ENCODE peak calls at places on chromosomes 16 and 17, in four cellular contexts. W, X, T and H are unnamed samples.

GRCh38 chr16:15690296-15690695 is 40.3 kb downstream of the NDE1 start:
- DNase-seq in W (peak), T (peak), X (no peak), H (no peak)

GRCh38 chr16:12425134-12425941 is 378.3 kb downstream of the CPPED1 start:
- DNase-seq in T (no peak), W (no peak), X (no peak), H (no peak)

GRCh38 chr17:76878568-76878967 is 10.4 kb downstream of the MGAT5B start:
- DNase-seq in W (no peak), X (no peak), T (no peak), H (no peak)

GRCh38 chr16:89324056-89325010 is 106.8 kb downstream of the ZNF778 start:
- DNase-seq in W (no peak), T (peak), X (peak), H (no peak)

GRCh38 chr17:67718325-67718941 is 697 bp downstream of the NOL11 start:
- DNase-seq in W (no peak), X (no peak), T (peak), H (no peak)

GRCh38 chr16:10594312-10594950 is 14.0 kb upstream of the EMP2 start:
- DNase-seq in T (no peak), X (peak), W (no peak), H (peak)

GRCh38 chr16:353404-354285 is 1.1 kb upstream of the AXIN1 start:
- DNase-seq in X (peak), W (no peak), T (no peak), H (no peak)

GRCh38 chr16:64434526-64435069 is 687.3 kb downstream of the CDH11 start:
- DNase-seq in X (no peak), W (no peak), T (no peak), H (no peak)

GRCh38 chr16:77077523-77077922 is 113.5 kb upstream of the MON1B start:
- DNase-seq in X (no peak), W (no peak), T (no peak), H (no peak)

GRCh38 chr16:2280461-2280860 is 12.5 kb upstream of the RNPS1 start:
- DNase-seq in W (no peak), X (no peak), T (no peak), H (no peak)

GRCh38 chr17:29066053-29066452 is 23.1 kb downstream of the PIPOX start:
- DNase-seq in T (no peak), W (no peak), X (no peak), H (no peak)

GRCh38 chr16:84964729-84965128 is 46.6 kb downstream of the ZDHHC7 start:
- DNase-seq in T (no peak), W (no peak), X (no peak), H (no peak)

GRCh38 chr17:234163-235047 is 53.0 kb upstream of the DOC2B start:
- DNase-seq in T (no peak), X (peak), W (peak), H (no peak)

GRCh38 chr16:50684823-50685455 is 3.8 kb upstream of the SNX20 start:
- DNase-seq in T (no peak), X (no peak), W (no peak), H (no peak)

GRCh38 chr17:9272506-9272905 is 251.2 kb downstream of the NTN1 start:
- DNase-seq in X (no peak), T (no peak), W (no peak), H (no peak)
- TF ChIP-seq CTCF in X (no peak), T (no peak), W (no peak), H (no peak)

GRCh38 chr16:52068447-52069074 is 478.4 kb downstream of the TOX3 start:
- DNase-seq in W (no peak), X (no peak), T (peak), H (no peak)

GRCh38 chr16:52070341-52071057 is 476.4 kb downstream of the TOX3 start:
- DNase-seq in T (no peak), X (no peak), W (no peak), H (no peak)

GRCh38 chr16:52071101-52071500 is 475.8 kb downstream of the TOX3 start:
- DNase-seq in X (no peak), T (no peak), W (no peak), H (no peak)

GRCh38 chr16:52066951-52067350 is 480.0 kb downstream of the TOX3 start:
- DNase-seq in T (no peak), W (no peak), X (no peak), H (no peak)

GRCh38 chr16:52069866-52070265 is 477.1 kb downstream of the TOX3 start:
- DNase-seq in X (no peak), T (peak), W (no peak), H (no peak)
- TF ChIP-seq CTCF in X (peak), T (peak), W (no peak), H (peak)

GRCh38 chr17:45038771-45039634 is 12.4 kb downstream of the DCAKD start:
- DNase-seq in T (no peak), X (no peak), W (no peak), H (no peak)
- TF ChIP-seq CTCF in T (no peak), X (no peak), W (no peak), H (no peak)

GRCh38 chr16:22183901-22184614 is 21.8 kb downstream of the SDR42E2 start:
- DNase-seq in W (no peak), X (no peak), T (no peak), H (no peak)
- TF ChIP-seq CTCF in W (no peak), X (peak), T (peak), H (peak)